ENCODE peak calls at places on chromosome 21, in six cellular contexts. A is astrocyte of the spinal cord, I is T-cell, V is heart left ventricle, E is ACHN, U is AG08395. K is an unnamed sample.

GRCh38 chr21:43708745-43709381 is 10.1 kb upstream of the PDXK start:
- DNase-seq in I (no peak), A (no peak), E (no peak), V (no peak), U (no peak), K (no peak)

GRCh38 chr21:20875741-20876140 is 122.5 kb upstream of the NCAM2 start:
- DNase-seq in A (peak; percentile 4), U (no peak), E (no peak), V (no peak), I (no peak), K (no peak)

GRCh38 chr21:44846485-44847260 is 26.8 kb downstream of the PTTG1IP start:
- DNase-seq in A (no peak), V (peak; percentile 56), I (peak; percentile 40), E (peak; percentile 64), U (peak; percentile 76), K (peak; percentile 79)

GRCh38 chr21:35475006-35475405 is 425.9 kb upstream of the RUNX1 start:
- DNase-seq in A (no peak), U (peak; percentile 44), I (no peak), E (no peak), V (no peak), K (no peak)

GRCh38 chr21:30676737-30677136 is 34.1 kb downstream of the KRTAP20-3 start:
- DNase-seq in U (no peak), I (no peak), A (no peak), E (no peak), V (no peak), K (no peak)

GRCh38 chr21:15850645-15851044 is 120.9 kb downstream of the USP25 start:
- DNase-seq in U (peak; percentile 18), E (peak; percentile 33), I (no peak), A (peak; percentile 65), V (no peak), K (no peak)

GRCh38 chr21:46457801-46458314 is 833 bp upstream of the DIP2A start:
- DNase-seq in V (peak; percentile 79), E (peak; percentile 41), A (peak; percentile 32), U (peak; percentile 29), I (no peak), K (peak; percentile 81)

GRCh38 chr21:44448651-44449131 is 6.6 kb upstream of the LRRC3 start:
- DNase-seq in U (no peak), E (no peak), V (no peak), A (no peak), I (no peak), K (peak; percentile 53)

GRCh38 chr21:43374228-43374885 is 52.6 kb downstream of the SIK1 start:
- DNase-seq in U (no peak), A (no peak), I (no peak), V (peak; percentile 29), E (no peak), K (peak; percentile 56)

GRCh38 chr21:42746593-42747266 is 93.3 kb downstream of the PDE9A start:
- DNase-seq in A (no peak), I (peak; percentile 75), V (peak; percentile 81), E (no peak), U (no peak), K (peak; percentile 81)

GRCh38 chr21:44880762-44881585 is 7.5 kb upstream of the PTTG1IP start:
- DNase-seq in U (peak; percentile 67), A (peak; percentile 73), V (no peak), I (no peak), E (peak; percentile 83), K (no peak)

GRCh38 chr21:25280061-25280460 is 327.2 kb downstream of the MRPL39 start:
- DNase-seq in E (no peak), V (no peak), A (no peak), U (no peak), I (no peak), K (no peak)

GRCh38 chr21:34189506-34189905 is 116.1 kb downstream of the MRPS6 start:
- DNase-seq in I (no peak), U (no peak), V (no peak), E (no peak), A (no peak), K (no peak)

GRCh38 chr21:28127390-28127789 is 865.3 kb downstream of the LTN1 start:
- DNase-seq in U (no peak), I (no peak), V (no peak), E (no peak), A (no peak), K (no peak)

GRCh38 chr21:36255650-36256047 is 64.3 kb upstream of the MORC3 start:
- DNase-seq in V (no peak), I (no peak), E (no peak), A (no peak), U (no peak), K (no peak)

GRCh38 chr21:44299085-44299457 is 782 bp upstream of the PFKL start:
- DNase-seq in I (no peak), E (no peak), V (no peak), A (peak; percentile 34), U (no peak), K (peak; percentile 39)

GRCh38 chr21:34892196-34892595 is 156.9 kb downstream of the RUNX1 start:
- DNase-seq in A (peak; percentile 54), I (no peak), E (no peak), V (no peak), U (no peak), K (no peak)

GRCh38 chr21:43675871-43676270 is 16.5 kb downstream of the RRP1B start:
- DNase-seq in V (no peak), E (no peak), A (no peak), I (no peak), U (no peak), K (no peak)

GRCh38 chr21:45747802-45748445 is 104.4 kb downstream of the PCBP3 start:
- DNase-seq in U (peak; percentile 94), E (peak; percentile 38), V (no peak), A (peak; percentile 40), I (no peak), K (no peak)

GRCh38 chr21:37060296-37060695 is 12.6 kb downstream of the PIGP start:
- DNase-seq in I (no peak), A (peak; percentile 99), V (no peak), U (peak; percentile 93), E (peak; percentile 84), K (peak; percentile 64)

GRCh38 chr21:30305136-30305535 is 15.0 kb downstream of the KRTAP26-1 start:
- DNase-seq in E (no peak), I (no peak), A (no peak), U (no peak), V (no peak), K (no peak)

GRCh38 chr21:42311816-42312625 is 3.2 kb downstream of the TFF3 start:
- DNase-seq in U (no peak), A (no peak), I (no peak), V (no peak), E (no peak), K (no peak)

GRCh38 chr21:26070822-26071425 is 99.6 kb downstream of the APP start:
- DNase-seq in V (no peak), I (peak; percentile 14), E (peak; percentile 53), A (peak; percentile 64), U (peak; percentile 62), K (no peak)

GRCh38 chr21:32367158-32367557 is 25.7 kb downstream of the URB1 start:
- DNase-seq in V (no peak), A (peak; percentile 49), I (no peak), E (no peak), U (no peak), K (no peak)

GRCh38 chr21:23394458-23394857 is 2212.8 kb downstream of the MRPL39 start:
- DNase-seq in I (no peak), V (no peak), A (no peak), U (no peak), E (no peak), K (no peak)